ENCODE peak calls at places on chromosomes 1 and 21, in eight cellular contexts. H is pancreas; D is IMR-90; I is psoas muscle; U is CD8-positive, alpha-beta T cell; B is fibroblast of lung; W is uterus; K is transverse colon. S is an unnamed sample.

GRCh38 chr1:17621691-17622090 is 82.2 kb downstream of the ARHGEF10L start:
- DNase-seq in B (no peak), D (no peak), H (no peak), U (no peak), I (no peak), W (no peak), K (no peak), S (no peak)

GRCh38 chr1:55916480-55916879 is 662.9 kb downstream of the PLPP3 start:
- DNase-seq in I (no peak), B (peak; percentile 34), D (peak; percentile 74), W (no peak), K (no peak), U (no peak), H (no peak), S (no peak)

GRCh38 chr1:194600716-194601115 is 1414.3 kb upstream of the B3GALT2 start:
- DNase-seq in I (no peak), B (no peak), U (no peak), W (no peak), K (no peak), D (no peak), H (no peak), S (no peak)

GRCh38 chr1:210696709-210697108 is 368.0 kb downstream of the HHAT start:
- DNase-seq in B (no peak), I (no peak), U (no peak), D (no peak), W (no peak), H (no peak), K (no peak), S (no peak)

GRCh38 chr1:66375125-66375524 is 158.8 kb upstream of the SGIP1 start:
- DNase-seq in I (no peak), D (no peak), U (no peak), H (no peak), B (peak; percentile 49), W (no peak), K (no peak), S (no peak)

GRCh38 chr1:48784301-48784700 is 7.6 kb upstream of the BEND5 start:
- DNase-seq in H (no peak), U (no peak), W (no peak), I (no peak), B (no peak), K (no peak), D (no peak), S (no peak)

GRCh38 chr21:42080788-42081083 is 9.6 kb downstream of the UMODL1 start:
- DNase-seq in H (no peak), U (no peak), B (peak; percentile 78), D (peak; percentile 89), W (peak; percentile 28), K (no peak), I (no peak), S (no peak)

GRCh38 chr1:24021403-24022266 is 41.5 kb upstream of the SRSF10 start:
- DNase-seq in B (no peak), U (no peak), I (no peak), D (no peak), K (peak; percentile 46), H (peak; percentile 45), W (no peak), S (no peak)

GRCh38 chr1:213742992-213743391 is 244.8 kb upstream of the PROX1 start:
- DNase-seq in D (no peak), I (no peak), W (no peak), B (no peak), U (no peak), H (no peak), K (no peak), S (no peak)

GRCh38 chr21:14376854-14377253 is 6.1 kb downstream of the HSPA13 start:
- DNase-seq in K (no peak), U (no peak), B (no peak), W (no peak), H (no peak), D (no peak), I (no peak), S (no peak)

GRCh38 chr1:223479718-223480425 is 86.7 kb downstream of the CCDC185 start:
- DNase-seq in I (no peak), H (no peak), W (no peak), D (no peak), K (no peak), U (no peak), B (no peak), S (no peak)

GRCh38 chr1:17272641-17273040 is 23.7 kb downstream of the PADI3 start:
- DNase-seq in H (no peak), D (no peak), I (no peak), B (no peak), K (peak; percentile 76), U (no peak), W (no peak), S (no peak)

GRCh38 chr21:35352787-35353186 is 303.7 kb upstream of the RUNX1 start:
- DNase-seq in I (no peak), U (no peak), K (no peak), B (no peak), D (no peak), H (no peak), W (no peak), S (no peak)

GRCh38 chr1:4820543-4820942 is 166.1 kb downstream of the AJAP1 start:
- DNase-seq in K (no peak), B (no peak), W (no peak), D (no peak), H (no peak), I (no peak), U (no peak), S (no peak)

GRCh38 chr1:204406621-204407020 is 5.0 kb downstream of the PPP1R15B start:
- DNase-seq in W (no peak), D (no peak), H (no peak), B (no peak), I (no peak), K (no peak), U (no peak), S (no peak)

GRCh38 chr1:37858931-37859506 is 373 bp downstream of the MTF1 start:
- DNase-seq in B (peak; percentile 23), U (no peak), D (peak; percentile 20), H (no peak), W (no peak), I (no peak), K (peak; percentile 12), S (peak; percentile 9)
- H3K27ac ChIP-seq in B (peak overlapping the region; percentile 92), U (peak overlapping the region; percentile 94), D (peak overlapping the region; percentile 89), H (peak overlapping the region; percentile 65), W (peak overlapping the region; percentile 92), I (peak overlapping the region; percentile 95), K (peak overlapping the region; percentile 96), S (peak overlapping the region; percentile 89)

GRCh38 chr1:10525208-10525607 is 50.5 kb downstream of the PEX14 start:
- DNase-seq in W (no peak), K (no peak), H (no peak), D (no peak), B (no peak), U (no peak), I (no peak), S (no peak)

GRCh38 chr1:10520497-10520896 is 45.7 kb downstream of the PEX14 start:
- DNase-seq in K (no peak), U (no peak), H (no peak), D (no peak), B (no peak), W (no peak), I (no peak), S (no peak)

GRCh38 chr1:10521537-10522157 is 46.9 kb downstream of the PEX14 start:
- DNase-seq in D (no peak), U (no peak), I (no peak), B (no peak), K (no peak), H (no peak), W (no peak), S (no peak)

GRCh38 chr1:10520952-10521351 is 46.2 kb downstream of the PEX14 start:
- DNase-seq in H (no peak), U (no peak), I (no peak), B (no peak), K (no peak), D (no peak), W (no peak), S (no peak)

GRCh38 chr1:10522324-10522860 is 47.6 kb downstream of the PEX14 start:
- DNase-seq in D (no peak), W (no peak), U (no peak), B (no peak), I (no peak), K (no peak), H (no peak), S (no peak)
- H3K9me3 ChIP-seq in D (no peaks in the 10 kb centered on the region), W (no peaks in the 10 kb centered on the region), U (no peaks in the 10 kb centered on the region), B (no peaks in the 10 kb centered on the region), I (no peaks in the 10 kb centered on the region), K (no peaks in the 10 kb centered on the region), H (no peaks in the 10 kb centered on the region), S (no peaks in the 10 kb centered on the region)

GRCh38 chr1:54404939-54405880 is 984 bp downstream of the SSBP3 start:
- DNase-seq in H (peak; percentile 39), W (no peak), U (no peak), D (no peak), I (peak; percentile 67), K (peak; percentile 41), B (no peak), S (peak; percentile 17)
- H3K27ac ChIP-seq in H (no peak overlapping the region), W (peak overlapping the region; percentile 74), U (no peak overlapping the region), D (peak overlapping the region; percentile 22), I (peak overlapping the region; percentile 89), K (peak overlapping the region; percentile 99), B (peak overlapping the region; percentile 69), S (peak overlapping the region; percentile 54)

GRCh38 chr1:2881556-2881955 is 80.1 kb upstream of the TTC34 start:
- DNase-seq in H (no peak), W (no peak), D (no peak), I (no peak), B (no peak), K (no peak), U (no peak), S (no peak)

GRCh38 chr1:2880086-2880485 is 78.6 kb upstream of the TTC34 start:
- DNase-seq in W (no peak), U (no peak), D (no peak), K (no peak), B (no peak), I (no peak), H (no peak), S (no peak)

GRCh38 chr1:2885001-2885400 is 83.5 kb upstream of the TTC34 start:
- DNase-seq in I (no peak), K (no peak), W (no peak), B (no peak), U (no peak), H (no peak), D (no peak), S (no peak)

GRCh38 chr1:2880812-2881295 is 79.4 kb upstream of the TTC34 start:
- DNase-seq in W (no peak), U (no peak), H (no peak), D (no peak), I (no peak), K (no peak), B (no peak), S (no peak)

GRCh38 chr1:2882968-2883696 is 81.6 kb upstream of the TTC34 start:
- DNase-seq in H (no peak), K (no peak), D (no peak), B (no peak), I (no peak), W (no peak), U (no peak), S (no peak)
- H3K9me3 ChIP-seq in H (no peaks in the 10 kb centered on the region), K (no peaks in the 10 kb centered on the region), D (peaks cover 72% of the 10 kb centered on the region), B (no peaks in the 10 kb centered on the region), I (no peaks in the 10 kb centered on the region), W (no peaks in the 10 kb centered on the region), U (no peaks in the 10 kb centered on the region), S (no peaks in the 10 kb centered on the region)

S was measured in naive thymus-derived CD4-positive, alpha-beta T cell.